ENCODE peak calls at places on chromosomes 7 and 10, in ten cellular contexts. P is aorta, W is Karpas-422, N is upper lobe of left lung, V is tibial artery, D is lower lobe of right lung, C is uterus, F is colonic mucosa, U is neural progenitor cell, J is endodermal cell. B is an unnamed sample.

GRCh38 chr10:70664702-70665195 is 7.6 kb upstream of the ADAMTS14 start:
- DNase-seq in P (no peak), N (peak; percentile 6), J (peak; percentile 20), D (no peak), V (no peak), C (no peak), F (no peak), U (peak; percentile 28), W (no peak), B (no peak)

GRCh38 chr7:132576723-132577089 is 436 bp upstream of the PLXNA4 start:
- DNase-seq in C (no peak), V (no peak), U (peak; percentile 54), F (no peak), W (no peak), J (no peak), D (no peak), N (no peak), P (no peak), B (peak; percentile 34)

GRCh38 chr7:152341039-152341913 is 94.5 kb downstream of the KMT2C start:
- DNase-seq in F (peak; percentile 22), W (peak; percentile 74), P (no peak), C (no peak), D (no peak), J (peak; percentile 51), U (peak; percentile 34), N (peak; percentile 68), V (no peak), B (no peak)

GRCh38 chr7:91710896-91711295 is 169.6 kb downstream of the MTERF1 start:
- DNase-seq in J (no peak), C (no peak), P (no peak), V (no peak), D (no peak), N (no peak), W (no peak), U (no peak), F (no peak), B (no peak)

GRCh38 chr10:89550509-89550908 is 15.1 kb upstream of the SLC16A12 start:
- DNase-seq in D (no peak), F (no peak), J (no peak), C (no peak), U (no peak), N (no peak), V (no peak), P (no peak), W (no peak), B (no peak)

GRCh38 chr7:901388-902154 is 25.2 kb downstream of the GET4 start:
- DNase-seq in F (peak; percentile 96), J (peak; percentile 99), V (peak; percentile 74), P (peak; percentile 92), C (peak; percentile 56), N (peak; percentile 87), U (peak; percentile 96), D (peak; percentile 89), W (peak; percentile 94), B (no peak)

GRCh38 chr10:48468866-48469511 is 135.9 kb downstream of the ARHGAP22 start:
- DNase-seq in N (no peak), C (peak; percentile 7), D (no peak), W (no peak), V (no peak), P (no peak), J (peak; percentile 44), U (no peak), F (peak; percentile 6), B (no peak)

GRCh38 chr10:74748632-74749031 is 77.8 kb upstream of the KAT6B start:
- DNase-seq in D (no peak), U (peak; percentile 64), W (no peak), F (no peak), C (no peak), P (no peak), V (no peak), N (no peak), J (no peak), B (no peak)

GRCh38 chr7:71987200-71987767 is 424.9 kb downstream of the CALN1 start:
- DNase-seq in W (no peak), V (no peak), U (no peak), P (no peak), J (no peak), N (no peak), F (no peak), D (no peak), C (no peak), B (no peak)

GRCh38 chr7:93147358-93147757 is 827 bp downstream of the SAMD9L start:
- DNase-seq in V (no peak), W (peak; percentile 76), J (peak; percentile 47), P (no peak), C (no peak), U (no peak), N (peak; percentile 55), F (peak; percentile 57), D (no peak), B (no peak)

GRCh38 chr10:8065651-8066050 is 11.2 kb downstream of the GATA3 start:
- DNase-seq in W (no peak), C (no peak), F (no peak), N (no peak), J (no peak), P (no peak), U (no peak), D (no peak), V (no peak), B (no peak)

GRCh38 chr10:3978174-3978573 is 193.2 kb upstream of the KLF6 start:
- DNase-seq in F (no peak), C (no peak), P (no peak), D (no peak), W (no peak), N (no peak), V (no peak), J (no peak), U (no peak), B (no peak)

GRCh38 chr7:112167144-112167543 is 39.1 kb downstream of the DOCK4 start:
- DNase-seq in F (no peak), C (no peak), D (no peak), V (no peak), P (no peak), N (no peak), W (no peak), U (no peak), J (no peak), B (no peak)

GRCh38 chr7:143240323-143241168 is 18.7 kb downstream of the TAS2R40 start:
- DNase-seq in C (peak; percentile 74), V (peak; percentile 76), U (peak; percentile 78), J (peak; percentile 83), P (no peak), F (peak; percentile 78), N (peak; percentile 78), D (no peak), W (peak; percentile 88), B (no peak)

GRCh38 chr10:77086081-77086480 is 551.5 kb downstream of the KCNMA1 start:
- DNase-seq in J (no peak), V (no peak), D (no peak), U (no peak), N (no peak), C (no peak), W (no peak), F (no peak), P (no peak), B (no peak)

DNA sequence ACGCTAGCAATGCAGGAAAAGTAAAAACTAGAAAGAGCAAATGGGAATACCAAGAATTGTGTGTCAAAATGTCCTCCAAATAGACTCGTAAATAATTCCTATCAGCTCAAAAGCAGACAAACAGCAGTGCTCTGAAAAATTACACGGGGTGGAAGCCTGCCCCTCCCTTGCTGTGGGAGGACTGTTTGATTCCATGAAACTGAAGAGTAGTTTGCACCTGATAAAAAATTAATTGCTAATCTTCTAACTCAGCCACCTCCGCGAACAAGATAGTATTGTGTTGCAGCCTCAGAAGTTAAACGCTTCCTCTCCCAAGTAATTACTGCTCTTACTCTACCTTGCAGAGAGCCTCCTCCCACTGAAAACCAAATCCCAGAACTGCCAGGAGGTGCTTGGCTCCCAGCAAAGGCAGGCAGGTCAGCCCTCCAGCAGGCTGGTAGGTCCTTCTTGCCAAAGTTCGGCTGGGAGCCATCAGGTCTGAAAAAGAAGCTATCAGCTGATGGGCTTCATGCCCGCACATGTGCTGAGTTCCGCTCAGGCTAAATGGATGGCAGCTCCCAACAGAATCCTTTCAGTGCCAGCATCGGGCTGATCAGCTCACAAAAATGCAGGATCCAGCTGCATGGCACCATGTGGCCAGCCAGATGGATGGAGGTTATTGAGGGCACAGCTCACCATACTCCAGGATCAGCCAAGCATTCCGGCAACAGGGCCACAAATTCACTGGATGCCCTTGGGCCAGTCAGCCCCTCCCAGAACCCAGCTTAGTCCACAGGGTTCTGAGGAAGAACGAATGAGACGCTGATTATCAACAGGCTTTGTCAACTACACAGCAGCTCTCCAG is 37.1 kb downstream of the MAD1L1 start:
- DNase-seq in U (no peak), J (no peak), F (no peak), W (no peak), P (no peak), V (no peak), C (no peak), N (no peak), D (no peak), B (no peak)
- H3K36me3 ChIP-seq in U (no peaks in the 10 kb centered on the region), J (peaks cover 45% of the 10 kb centered on the region), F (no peaks in the 10 kb centered on the region), W (peaks cover 32% of the 10 kb centered on the region), P (peaks cover 2% of the 10 kb centered on the region), V (peaks cover 36% of the 10 kb centered on the region), C (no peaks in the 10 kb centered on the region), N (no peaks in the 10 kb centered on the region), D (peaks cover 28% of the 10 kb centered on the region), B (no peaks in the 10 kb centered on the region)

GRCh38 chr10:5919568-5919967 is 29.5 kb downstream of the FBH1 start:
- DNase-seq in W (no peak), D (no peak), J (no peak), V (no peak), F (no peak), C (no peak), P (no peak), N (no peak), U (no peak), B (no peak)
- H3K36me3 ChIP-seq in W (peaks cover 54% of the 10 kb centered on the region), D (peaks cover 100% of the 10 kb centered on the region), J (peaks cover 93% of the 10 kb centered on the region), V (peaks cover 97% of the 10 kb centered on the region), F (peaks cover 22% of the 10 kb centered on the region), C (no peaks in the 10 kb centered on the region), P (peaks cover 6% of the 10 kb centered on the region), N (peaks cover 55% of the 10 kb centered on the region), U (peaks cover 5% of the 10 kb centered on the region), B (peaks cover 98% of the 10 kb centered on the region)

GRCh38 chr7:66952343-66953043 is 31.5 kb downstream of the TMEM248 start:
- DNase-seq in W (no peak), U (no peak), P (peak; percentile 45), N (no peak), D (no peak), V (no peak), C (no peak), F (peak; percentile 41), J (peak; percentile 62), B (no peak)
- H3K36me3 ChIP-seq in W (peaks cover 45% of the 10 kb centered on the region), U (no peaks in the 10 kb centered on the region), P (peaks cover 18% of the 10 kb centered on the region), N (peaks cover 40% of the 10 kb centered on the region), D (peaks cover 100% of the 10 kb centered on the region), V (peaks cover 82% of the 10 kb centered on the region), C (no peaks in the 10 kb centered on the region), F (peaks cover 26% of the 10 kb centered on the region), J (peaks cover 78% of the 10 kb centered on the region), B (peaks cover 81% of the 10 kb centered on the region)

DNA sequence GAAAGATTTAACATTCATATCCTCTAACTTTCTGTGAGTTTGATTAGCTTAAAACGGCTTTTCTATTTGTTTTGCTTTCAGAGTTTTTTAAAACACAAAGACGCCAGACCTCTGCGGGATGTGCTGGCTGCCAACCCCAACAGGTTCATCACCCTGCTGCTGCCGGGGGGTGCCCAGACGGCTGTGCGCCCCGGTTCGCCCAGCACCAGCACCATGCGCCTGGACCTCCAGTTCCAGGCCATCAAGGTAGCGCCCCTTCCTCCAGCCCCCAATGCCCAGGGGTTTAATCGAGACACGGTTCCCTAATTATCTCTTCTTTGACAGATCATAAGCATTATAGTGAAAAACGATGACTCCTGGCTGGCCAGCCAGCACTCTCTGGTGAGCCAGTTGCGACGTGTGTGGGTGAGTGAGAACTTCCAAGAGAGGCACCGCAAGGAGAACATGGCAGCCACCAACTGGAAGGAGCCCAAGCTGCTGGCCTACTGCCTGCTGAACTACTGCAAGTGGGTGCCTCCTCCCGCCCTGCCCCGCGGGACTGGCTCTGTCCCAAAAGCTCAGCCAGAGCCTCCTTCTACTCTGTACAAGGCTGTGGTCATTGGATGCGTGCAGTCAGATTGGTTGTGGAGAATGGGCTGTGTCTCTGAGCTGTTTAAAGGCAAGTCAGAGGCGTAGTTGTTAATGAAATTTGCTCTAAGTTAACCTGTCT is 71.2 kb downstream of the TRRAP start:
- DNase-seq in N (no peak), U (no peak), J (no peak), D (no peak), P (no peak), C (no peak), V (no peak), W (no peak), F (no peak), B (no peak)
- H3K36me3 ChIP-seq in N (peaks cover 48% of the 10 kb centered on the region), U (peaks cover 5% of the 10 kb centered on the region), J (peaks cover 90% of the 10 kb centered on the region), D (peaks cover 100% of the 10 kb centered on the region), P (no peaks in the 10 kb centered on the region), C (no peaks in the 10 kb centered on the region), V (peaks cover 68% of the 10 kb centered on the region), W (peaks cover 40% of the 10 kb centered on the region), F (peaks cover 19% of the 10 kb centered on the region), B (peaks cover 71% of the 10 kb centered on the region)

B was measured in vagina.